ENCODE peak calls at places on chromosomes 6 and 20, in nine cellular contexts. A, W, X, P, V, K, N, Q and I are unnamed samples. For H3K9me2 and H3K36me3, the result is how much of the 10 kb centered on the place peaks cover.

GRCh38 chr6:16803294-16804006 is 42.2 kb upstream of the ATXN1 start:
- DNase-seq in W (no peak), N (peak), K (no peak), Q (no peak), P (no peak), X (no peak), A (peak), V (no peak), I (no peak)

GRCh38 chr20:34549291-34549928 is 9.1 kb upstream of the MAP1LC3A start:
- DNase-seq in P (peak), A (peak), X (peak), W (no peak), V (peak), N (peak), Q (peak), K (no peak), I (peak)

GRCh38 chr6:134373282-134373922 is 55.5 kb upstream of the SGK1 start:
- DNase-seq in A (no peak), W (peak), X (no peak), Q (peak), P (peak), K (peak), V (peak), N (peak), I (no peak)

GRCh38 chr6:29705389-29706231 is 17.6 kb upstream of the HLA-F start:
- DNase-seq in N (peak), P (peak), Q (peak), W (no peak), X (peak), V (no peak), A (peak), K (peak), I (no peak)

GRCh38 chr6:170147832-170148708 is 142.8 kb downstream of the DLL1 start:
- DNase-seq in X (no peak), A (peak), K (no peak), P (no peak), Q (no peak), N (no peak), W (no peak), V (no peak), I (no peak)

GRCh38 chr6:118963003-118963402 is 28.0 kb upstream of the MCM9 start:
- DNase-seq in A (no peak), P (peak), X (peak), V (peak), K (no peak), Q (peak), N (no peak), W (peak), I (no peak)

GRCh38 chr20:63612276-63612931 is 14.5 kb downstream of the GMEB2 start:
- DNase-seq in V (no peak), K (no peak), Q (no peak), A (no peak), N (no peak), P (no peak), W (no peak), X (no peak), I (no peak)

GRCh38 chr6:129131282-129131681 is 248.3 kb downstream of the LAMA2 start:
- DNase-seq in K (no peak), V (no peak), W (no peak), Q (no peak), A (no peak), P (no peak), X (no peak), N (no peak), I (no peak)

GRCh38 chr6:33161354-33162320 is 30.6 kb downstream of the COL11A2 start:
- DNase-seq in W (peak), N (peak), X (peak), K (peak), V (peak), A (peak), Q (peak), P (peak), I (peak)

GRCh38 chr6:78701407-78701806 is 165.9 kb upstream of the IRAK1BP1 start:
- DNase-seq in A (no peak), P (peak), K (no peak), N (no peak), X (no peak), V (no peak), Q (peak), W (no peak), I (no peak)

GRCh38 chr6:79636673-79637072 is 5.5 kb downstream of the SH3BGRL2 start:
- DNase-seq in A (no peak), Q (no peak), N (no peak), V (no peak), P (no peak), X (no peak), K (no peak), W (no peak), I (no peak)

GRCh38 chr6:44653091-44653490 is 265.6 kb downstream of the CDC5L start:
- DNase-seq in X (no peak), N (no peak), W (no peak), Q (no peak), A (no peak), V (no peak), K (no peak), P (no peak), I (no peak)

GRCh38 chr6:128152551-128152950 is 251.7 kb upstream of the THEMIS start:
- DNase-seq in W (no peak), N (no peak), A (no peak), Q (no peak), V (no peak), X (no peak), P (no peak), K (no peak), I (no peak)

GRCh38 chr6:62391358-62391757 is 105.3 kb upstream of the KHDRBS2 start:
- DNase-seq in V (no peak), N (no peak), W (peak), K (peak), A (no peak), Q (no peak), X (no peak), P (no peak), I (no peak)
- H3K9me2 ChIP-seq in V (under half), N (under half), W (under half), K (under half), A (under half), Q (under half), X (under half), P (under half), I (under half)

DNA sequence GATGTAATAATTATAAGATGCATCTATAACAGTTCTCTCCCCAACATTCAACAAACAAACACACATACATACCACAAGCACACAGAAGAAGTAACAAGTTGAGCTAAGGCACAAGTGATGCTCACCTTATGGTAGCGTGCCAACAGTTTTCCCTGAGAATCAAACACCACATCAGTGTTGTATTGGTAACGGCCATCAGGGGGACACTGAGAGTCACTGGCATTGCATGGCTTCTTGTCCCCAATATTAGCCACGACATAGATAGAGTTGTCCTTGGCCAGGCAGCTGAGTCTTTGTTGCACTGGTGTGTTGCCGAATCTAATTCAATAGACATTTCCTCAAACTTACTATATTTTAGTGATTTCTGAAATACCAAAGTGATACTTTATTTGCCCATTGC is 14.8 kb upstream of the VNN1 start:
- DNase-seq in A (peak), V (no peak), P (peak), Q (no peak), W (no peak), N (no peak), K (no peak), X (no peak), I (no peak)
- H3K36me3 ChIP-seq in A (under half), V (under half), P (under half), Q (under half), W (under half), N (under half), K (under half), X (under half), I (under half)

GRCh38 chr6:121393711-121394110 is 41.7 kb upstream of the GJA1 start:
- DNase-seq in W (no peak), K (no peak), N (no peak), A (no peak), V (no peak), Q (no peak), X (no peak), P (no peak), I (no peak)
- H3K9me2 ChIP-seq in W (under half), K (under half), N (under half), A (under half), V (under half), Q (under half), X (under half), P (under half), I (under half)

DNA sequence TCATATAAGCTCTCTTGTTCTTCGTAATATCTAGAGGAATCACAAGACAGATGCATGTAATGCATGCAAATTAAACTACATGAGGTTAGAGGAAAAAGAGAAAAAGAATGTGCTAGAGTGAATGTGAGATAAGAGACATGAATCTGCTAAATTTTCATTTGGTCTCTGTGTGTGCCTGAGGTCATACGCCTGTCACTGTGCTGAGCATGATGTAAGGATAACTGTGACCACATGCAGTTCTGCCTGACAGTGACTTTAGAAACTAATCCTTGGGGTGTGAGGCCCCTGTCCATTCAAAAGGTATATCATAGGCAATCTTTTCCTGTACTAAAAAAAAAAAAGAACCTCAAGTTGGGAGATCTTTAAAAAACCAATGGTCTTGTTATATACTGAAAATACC is 70.6 kb downstream of the SHPRH start:
- DNase-seq in W (no peak), X (no peak), V (no peak), K (no peak), N (no peak), A (no peak), P (no peak), Q (no peak), I (no peak)
- H3K36me3 ChIP-seq in W (under half), X (under half), V (under half), K (half or more), N (under half), A (under half), P (under half), Q (under half), I (under half)

DNA sequence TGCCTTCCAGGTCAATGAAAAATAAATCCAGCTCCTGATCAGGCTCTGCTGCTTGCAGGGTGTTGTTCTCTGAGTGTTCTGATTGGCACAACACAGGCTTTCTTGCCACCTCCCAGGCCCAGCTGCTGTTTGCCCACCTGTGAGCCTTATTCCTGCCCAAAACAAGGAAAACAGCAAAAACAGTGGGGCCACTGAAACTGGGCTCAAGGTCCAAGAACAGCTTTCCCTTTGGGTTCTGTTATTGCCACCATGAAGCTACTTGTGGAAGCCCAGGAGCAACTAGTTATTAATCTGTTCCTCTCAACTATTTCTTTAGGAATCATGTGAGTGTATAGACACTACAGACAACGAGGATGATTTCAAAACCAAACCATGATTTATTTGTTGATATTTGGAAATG is 159.1 kb downstream of the PLCB1 start:
- DNase-seq in Q (no peak), W (no peak), K (no peak), X (no peak), V (no peak), A (no peak), P (no peak), N (no peak), I (no peak)
- H3K9me2 ChIP-seq in Q (under half), W (under half), K (under half), X (under half), V (under half), A (under half), P (under half), N (under half), I (under half)

DNA sequence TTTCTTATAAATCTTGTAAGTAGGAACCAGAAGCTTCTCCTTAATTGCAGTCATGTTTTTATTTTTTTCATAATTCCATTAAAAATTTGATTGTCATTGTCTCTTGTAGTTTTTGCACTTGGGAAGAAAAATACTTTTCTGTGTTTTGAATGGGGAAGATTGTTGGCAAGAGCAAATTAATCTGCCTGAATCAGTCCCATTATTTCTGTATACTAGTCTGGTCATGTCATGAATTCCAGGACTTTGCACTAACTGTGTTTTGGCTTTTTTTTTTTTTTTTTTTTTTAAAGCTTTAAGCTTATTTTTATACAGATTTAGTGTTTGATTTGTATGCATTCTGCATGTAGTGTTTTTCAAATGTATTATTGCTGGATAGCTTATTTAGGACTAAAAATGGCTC is 47.6 kb downstream of the RALGAPB start:
- DNase-seq in Q (no peak), X (no peak), V (no peak), N (no peak), A (no peak), W (no peak), P (no peak), K (no peak), I (no peak)
- H3K36me3 ChIP-seq in Q (under half), X (under half), V (under half), N (under half), A (under half), W (under half), P (under half), K (half or more), I (half or more)

DNA sequence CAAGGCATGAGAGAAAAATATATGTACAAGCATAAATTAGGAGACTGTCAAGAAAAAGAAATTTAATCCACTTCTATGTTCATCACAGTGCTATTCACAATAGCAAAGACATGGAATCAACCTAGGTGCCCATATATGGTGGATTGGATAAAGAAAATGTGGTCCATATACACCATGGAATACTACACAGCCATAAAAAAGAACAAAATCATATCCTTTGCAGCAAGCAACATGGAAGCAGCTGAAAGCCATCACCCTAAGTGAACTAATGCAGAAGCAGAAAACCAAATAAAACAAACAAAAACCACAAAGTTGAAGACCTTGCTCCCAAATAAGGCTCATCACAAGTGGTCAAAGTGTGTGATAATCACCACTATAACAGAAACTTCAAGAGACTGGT is 36.7 kb downstream of the USP45 start:
- DNase-seq in A (no peak), X (no peak), N (no peak), V (no peak), K (no peak), W (no peak), Q (no peak), P (no peak), I (no peak)
- H3K9me2 ChIP-seq in A (under half), X (under half), N (under half), V (under half), K (under half), W (under half), Q (under half), P (under half), I (under half)

GRCh38 chr6:73481969-73482368 is 20.4 kb downstream of the MTO1 start:
- DNase-seq in W (no peak), A (no peak), K (no peak), V (no peak), Q (no peak), P (no peak), X (no peak), N (no peak), I (no peak)
- H3K36me3 ChIP-seq in W (under half), A (under half), K (half or more), V (under half), Q (under half), P (under half), X (half or more), N (under half), I (under half)

GRCh38 chr6:84360039-84360438 is 132.6 kb upstream of the CEP162 start:
- DNase-seq in A (no peak), V (no peak), W (no peak), P (no peak), N (no peak), K (no peak), Q (no peak), X (no peak), I (no peak)
- H3K9me2 ChIP-seq in A (under half), V (under half), W (under half), P (under half), N (under half), K (under half), Q (under half), X (under half), I (under half)

GRCh38 chr6:41892921-41893564 is 2.1 kb downstream of the USP49 start:
- DNase-seq in X (no peak), A (no peak), V (no peak), P (no peak), K (no peak), N (no peak), W (no peak), Q (no peak), I (no peak)

GRCh38 chr6:41885930-41886329 is 9.2 kb downstream of the USP49 start:
- DNase-seq in V (no peak), N (no peak), W (no peak), X (no peak), Q (no peak), K (no peak), A (no peak), P (no peak), I (no peak)

GRCh38 chr6:41884957-41885356 is 10.2 kb downstream of the USP49 start:
- DNase-seq in A (no peak), K (no peak), P (no peak), N (no peak), W (no peak), V (no peak), Q (no peak), X (no peak), I (no peak)

GRCh38 chr6:41881506-41881905 is 13.7 kb downstream of the USP49 start:
- DNase-seq in X (no peak), K (no peak), Q (no peak), V (no peak), N (no peak), A (no peak), W (no peak), P (no peak), I (no peak)

DNA sequence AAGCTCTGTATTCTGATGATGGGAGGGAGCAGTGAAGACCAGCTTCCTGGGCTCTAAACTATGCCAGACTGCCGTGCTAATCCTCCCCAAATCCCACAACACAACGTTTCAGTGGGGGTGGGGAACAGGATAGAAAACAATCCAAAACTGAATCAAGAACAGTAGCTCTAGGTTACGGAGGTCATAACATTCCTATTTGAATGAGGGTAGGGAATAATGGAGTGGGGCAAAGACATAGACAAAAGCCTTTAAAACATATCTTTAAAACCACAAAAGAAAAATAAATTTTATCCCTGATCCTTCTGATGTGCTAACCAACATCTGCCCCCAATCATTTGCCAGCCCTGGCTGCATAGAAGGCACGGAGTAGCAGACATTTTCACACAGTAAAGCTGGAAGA is 7.8 kb downstream of the USP49 start:
- DNase-seq in V (no peak), P (no peak), K (no peak), X (no peak), W (no peak), A (peak), N (no peak), Q (no peak), I (no peak)
- H3K36me3 ChIP-seq in V (under half), P (under half), K (under half), X (under half), W (under half), A (under half), N (under half), Q (under half), I (under half)